ENCODE peak calls at places on chromosomes 13 and 19, in ten cellular contexts. J is NCI-H2029; H is NB4; N is aorta; Y is neural crest cell; D is AG04449; C is activated CD8-positive, alpha-beta memory T cell treated with anti-CD3 and anti-CD28 coated beads for 1 hour; I is substantia nigra; X is HFFc6; L is SJSA1. Z is an unnamed sample.

GRCh38 chr13:41765813-41766212 is 195.1 kb downstream of the VWA8 start:
- DNase-seq in X (no peak), D (no peak), J (no peak), C (no peak), H (no peak), N (no peak), I (no peak), L (no peak), Y (no peak), Z (no peak)

GRCh38 chr19:16330811-16331690 is 6.4 kb downstream of the KLF2 start:
- DNase-seq in H (no peak), D (no peak), L (no peak), N (no peak), C (no peak), I (no peak), X (no peak), Y (no peak), J (no peak), Z (no peak)

GRCh38 chr19:46494115-46494935 is 1.3 kb downstream of the PNMA8B start:
- DNase-seq in C (no peak), J (no peak), L (no peak), D (no peak), X (no peak), H (no peak), N (peak), Y (no peak), I (no peak), Z (peak)

GRCh38 chr13:100221166-100221565 is 132.3 kb downstream of the PCCA start:
- DNase-seq in H (peak), I (no peak), X (no peak), J (no peak), D (no peak), N (no peak), C (no peak), L (peak), Y (no peak), Z (no peak)

GRCh38 chr13:31115616-31116015 is 46.1 kb downstream of the HSPH1 start:
- DNase-seq in D (no peak), L (no peak), N (no peak), J (no peak), Y (no peak), H (no peak), C (no peak), X (no peak), I (no peak), Z (no peak)

GRCh38 chr13:49351871-49352270 is 92.0 kb downstream of the CAB39L start:
- DNase-seq in J (no peak), L (no peak), Y (no peak), H (no peak), D (peak), I (no peak), C (no peak), N (no peak), X (peak), Z (no peak)

GRCh38 chr19:45638930-45639729 is at the start of gene EML2:
- DNase-seq in D (no peak), J (peak), Y (peak), N (peak), H (peak), I (no peak), L (peak), C (no peak), X (no peak), Z (peak)

GRCh38 chr19:46745521-46746280 is at the start of gene FKRP:
- DNase-seq in I (peak), Y (peak), J (no peak), C (no peak), N (no peak), L (no peak), X (no peak), D (no peak), H (peak), Z (peak)

GRCh38 chr19:48397263-48397635 is 3.8 kb downstream of the GRIN2D start:
- DNase-seq in Y (no peak), H (no peak), L (no peak), X (no peak), N (no peak), J (no peak), C (no peak), I (no peak), D (no peak), Z (no peak)

GRCh38 chr19:2171349-2172145 is 7.8 kb downstream of the DOT1L start:
- DNase-seq in I (no peak), C (no peak), D (no peak), X (no peak), H (no peak), J (peak), N (no peak), L (no peak), Y (no peak), Z (peak)

GRCh38 chr13:97319088-97319487 is 97.0 kb downstream of the MBNL2 start:
- DNase-seq in X (no peak), H (no peak), C (no peak), D (no peak), Y (no peak), I (peak), L (no peak), N (no peak), J (no peak), Z (no peak)

GRCh38 chr19:17681505-17682125 is 6.5 kb downstream of the UNC13A start:
- DNase-seq in X (peak), I (peak), N (peak), D (no peak), C (no peak), Y (peak), H (peak), L (no peak), J (no peak), Z (peak)

GRCh38 chr19:38375098-38375493 is 725 bp downstream of the PSMD8 start:
- DNase-seq in L (no peak), N (no peak), J (no peak), Y (peak), C (no peak), D (no peak), I (no peak), X (no peak), H (no peak), Z (no peak)

GRCh38 chr19:45097450-45097775 is 4.4 kb downstream of the PPP1R37 start:
- DNase-seq in J (no peak), D (no peak), N (no peak), Y (no peak), I (no peak), C (no peak), X (no peak), L (no peak), H (no peak), Z (no peak)

GRCh38 chr13:95784161-95784880 is 107.4 kb downstream of the DNAJC3 start:
- DNase-seq in X (peak), C (no peak), N (no peak), L (peak), I (no peak), D (peak), J (no peak), Y (no peak), H (no peak), Z (no peak)

GRCh38 chr19:44951179-44952159 is 3.7 kb upstream of the CLPTM1 start:
- DNase-seq in D (peak), L (peak), I (peak), C (no peak), X (peak), H (peak), Y (peak), N (no peak), J (peak), Z (peak)

GRCh38 chr13:42094641-42095040 is 46.2 kb downstream of the DGKH start:
- DNase-seq in C (no peak), L (no peak), X (no peak), D (no peak), J (no peak), N (no peak), Y (no peak), I (no peak), H (no peak), Z (no peak)

GRCh38 chr13:43305416-43305815 is 282.0 kb downstream of the DNAJC15 start:
- DNase-seq in D (no peak), L (no peak), H (no peak), X (no peak), J (no peak), C (no peak), I (no peak), Y (no peak), N (no peak), Z (no peak)

GRCh38 chr19:39110263-39110967 is 15.2 kb upstream of the PAK4 start:
- DNase-seq in C (peak), Y (peak), N (peak), J (peak), L (no peak), X (no peak), H (peak), I (peak), D (no peak), Z (peak)

GRCh38 chr19:3142292-3142670 is 6.4 kb downstream of the GNA15 start:
- DNase-seq in X (peak), I (no peak), H (peak), L (peak), Y (no peak), D (no peak), N (no peak), J (no peak), C (no peak), Z (no peak)

GRCh38 chr13:40665754-40666057 is 735 bp downstream of the FOXO1 start:
- DNase-seq in N (no peak), Y (no peak), L (no peak), H (peak), D (no peak), X (no peak), C (no peak), I (no peak), J (no peak), Z (no peak)

GRCh38 chr19:10003271-10003670 is 7.0 kb downstream of the COL5A3 start:
- DNase-seq in Y (no peak), L (no peak), X (no peak), N (no peak), J (no peak), D (no peak), H (no peak), C (no peak), I (no peak), Z (no peak)

GRCh38 chr13:63297162-63297561 is 1881.5 kb upstream of the PCDH20 start:
- DNase-seq in L (no peak), C (no peak), N (no peak), J (no peak), D (no peak), H (no peak), Y (no peak), I (no peak), X (no peak), Z (no peak)

GRCh38 chr13:98222081-98222554 is 45.0 kb upstream of the RNF113B start:
- DNase-seq in D (no peak), H (no peak), X (peak), Y (no peak), I (no peak), L (no peak), C (no peak), N (no peak), J (peak), Z (no peak)

GRCh38 chr13:75760182-75760981 is 124.3 kb downstream of the LMO7 start:
- DNase-seq in D (no peak), C (no peak), Y (no peak), L (no peak), H (no peak), J (peak), N (no peak), I (no peak), X (no peak), Z (no peak)

GRCh38 chr13:99496322-99497142 is 4.7 kb upstream of the TM9SF2 start:
- DNase-seq in X (peak), J (peak), I (peak), C (peak), L (peak), N (no peak), D (no peak), H (peak), Y (no peak), Z (no peak)

GRCh38 chr13:27969073-27969865 is at the start of gene CDX2:
- DNase-seq in Y (no peak), D (no peak), J (peak), N (no peak), I (no peak), X (no peak), L (no peak), C (no peak), H (peak), Z (peak)

Z was measured in neural progenitor cell.